ENCODE peak calls at places on chromosomes 12 and 14, in eight cellular contexts. R, K, W, G, F, D, U and T are unnamed samples.

GRCh38 chr12:120771097-120771496 is 45.5 kb downstream of the ACADS start:
- DNase-seq in R (no peak), K (no peak), W (no peak), G (no peak), F (no peak), D (no peak), U (no peak), T (no peak)

GRCh38 chr14:106436310-106436905 is 910.0 kb downstream of the TMEM121 start:
- DNase-seq in R (no peak), K (no peak), W (peak; percentile 51), G (peak; percentile 47), F (peak; percentile 55), D (no peak), U (no peak), T (no peak)

GRCh38 chr12:52010152-52010622 is 3.4 kb downstream of the TAMALIN start:
- DNase-seq in R (no peak), K (no peak), W (peak; percentile 56), G (peak; percentile 90), F (no peak), D (no peak), U (peak; percentile 98), T (peak; percentile 91)

GRCh38 chr14:104912053-104912452 is 12.6 kb upstream of the PLD4 start:
- DNase-seq in R (no peak), K (no peak), W (no peak), G (no peak), F (no peak), D (no peak), U (no peak), T (no peak)

GRCh38 chr12:53389702-53390101 is 9.7 kb downstream of the SP1 start:
- DNase-seq in R (no peak), K (no peak), W (no peak), G (no peak), F (no peak), D (no peak), U (no peak), T (no peak)

GRCh38 chr14:62546862-62547474 is 498.3 kb downstream of the KCNH5 start:
- DNase-seq in R (no peak), K (no peak), W (no peak), G (no peak), F (peak; percentile 12), D (no peak), U (no peak), T (no peak)

GRCh38 chr12:89873745-89874144 is 165.1 kb upstream of the ATP2B1 start:
- DNase-seq in R (no peak), K (no peak), W (no peak), G (no peak), F (no peak), D (no peak), U (peak; percentile 34), T (no peak)

GRCh38 chr14:52067873-52068740 is 752 bp downstream of the NID2 start:
- DNase-seq in R (peak; percentile 30), K (no peak), W (peak; percentile 62), G (peak; percentile 67), F (no peak), D (no peak), U (peak; percentile 60), T (peak; percentile 50)

GRCh38 chr12:112524676-112525425 is 106.1 kb downstream of the PTPN11 start:
- DNase-seq in R (no peak), K (no peak), W (no peak), G (no peak), F (peak; percentile 47), D (peak; percentile 12), U (peak; percentile 48), T (no peak)

GRCh38 chr12:7907009-7907408 is 29.0 kb downstream of the SLC2A3 start:
- DNase-seq in R (peak; percentile 52), K (no peak), W (peak; percentile 64), G (no peak), F (peak; percentile 93), D (peak; percentile 80), U (peak; percentile 48), T (no peak)

GRCh38 chr14:65946494-65946893 is 534.0 kb downstream of the FUT8 start:
- DNase-seq in R (no peak), K (no peak), W (no peak), G (no peak), F (no peak), D (no peak), U (no peak), T (no peak)

GRCh38 chr12:45357547-45358417 is 141.9 kb downstream of the ANO6 start:
- DNase-seq in R (no peak), K (no peak), W (no peak), G (no peak), F (no peak), D (no peak), U (peak; percentile 65), T (peak; percentile 83)

GRCh38 chr12:127712561-127712960 is 554.4 kb upstream of the TMEM132C start:
- DNase-seq in R (no peak), K (no peak), W (no peak), G (no peak), F (no peak), D (no peak), U (no peak), T (no peak)

GRCh38 chr12:62210422-62210821 is 49.8 kb upstream of the USP15 start:
- DNase-seq in R (peak; percentile 59), K (no peak), W (no peak), G (peak; percentile 57), F (peak; percentile 71), D (peak; percentile 21), U (peak; percentile 76), T (no peak)

GRCh38 chr12:14629832-14630688 is 62.4 kb upstream of the PLBD1 start:
- DNase-seq in R (peak; percentile 72), K (peak; percentile 15), W (peak; percentile 90), G (peak; percentile 62), F (peak; percentile 79), D (peak; percentile 51), U (peak; percentile 85), T (peak; percentile 68)

GRCh38 chr12:119236372-119236771 is 57.6 kb downstream of the HSPB8 start:
- DNase-seq in R (no peak), K (no peak), W (no peak), G (no peak), F (no peak), D (no peak), U (no peak), T (no peak)

GRCh38 chr14:22400590-22401259 is 188.3 kb downstream of the DAD1 start:
- DNase-seq in R (no peak), K (no peak), W (no peak), G (no peak), F (no peak), D (no peak), U (no peak), T (no peak)

GRCh38 chr12:3172124-3173007 is 95.2 kb downstream of the TSPAN9 start:
- DNase-seq in R (no peak), K (no peak), W (no peak), G (peak; percentile 31), F (no peak), D (no peak), U (no peak), T (no peak)

GRCh38 chr12:59619461-59620240 is 23.8 kb downstream of the SLC16A7 start:
- DNase-seq in R (no peak), K (no peak), W (no peak), G (no peak), F (no peak), D (no peak), U (no peak), T (no peak)